ENCODE peak calls at places on chromosomes 2 and 18, in four cellular contexts. U is Caco-2, W is mucosa of descending colon, B is fibroblast of lung. F is an unnamed sample.

GRCh38 chr2:230674930-230675672 is 37.5 kb upstream of the CAB39 start:
- DNase-seq in U (no peak), W (peak; percentile 8), B (no peak), F (no peak)

GRCh38 chr2:127428057-127428814 is 10.0 kb downstream of the PROC start:
- DNase-seq in U (no peak), W (no peak), B (no peak), F (no peak)

GRCh38 chr2:30261695-30262211 is 30.4 kb downstream of the LBH start:
- DNase-seq in U (no peak), W (no peak), B (no peak), F (no peak)

GRCh38 chr2:178553047-178553446 is 72.8 kb downstream of the PLEKHA3 start:
- DNase-seq in U (no peak), W (no peak), B (peak; percentile 89), F (peak; percentile 79)

GRCh38 chr2:45406626-45407025 is 204.4 kb downstream of the SRBD1 start:
- DNase-seq in U (no peak), W (no peak), B (peak; percentile 18), F (no peak)

GRCh38 chr2:32061973-32062861 is 1.1 kb upstream of the SPAST start:
- DNase-seq in U (peak; percentile 45), W (no peak), B (peak; percentile 61), F (no peak)

GRCh38 chr2:100733344-100734187 is 86.4 kb upstream of the NPAS2 start:
- DNase-seq in U (no peak), W (no peak), B (peak; percentile 67), F (no peak)

GRCh38 chr18:36504928-36505327 is 207.4 kb downstream of the FHOD3 start:
- DNase-seq in U (no peak), W (no peak), B (peak; percentile 60), F (no peak)

GRCh38 chr2:9110893-9111569 is 95.6 kb upstream of the ASAP2 start:
- DNase-seq in U (peak; percentile 25), W (no peak), B (peak; percentile 43), F (no peak)
- TF ChIP-seq CTCF in U (no peak), W (no peak), B (peak; percentile 29), F (peak; percentile 66)

DNA sequence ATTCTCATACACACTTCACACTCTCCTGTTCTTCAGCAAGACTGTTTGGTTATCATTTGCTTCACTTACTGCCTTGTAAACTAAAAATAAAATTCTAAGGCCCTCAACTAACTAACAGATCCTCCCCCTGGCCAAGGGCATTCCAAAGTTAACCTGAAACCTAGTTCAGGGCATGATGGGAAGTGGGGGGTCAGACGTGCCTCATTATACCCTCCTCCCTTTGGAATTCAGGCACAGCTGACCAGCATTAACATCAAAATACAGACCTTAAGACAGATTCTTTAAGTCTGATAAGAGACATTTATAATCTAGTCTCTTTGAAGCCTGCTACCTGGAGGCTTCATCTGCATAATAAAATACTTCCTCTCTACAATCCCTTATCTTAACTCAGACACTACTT is 221.0 kb downstream of the NOL4 start:
- DNase-seq in U (no peak), W (no peak), B (no peak), F (no peak)
- TF ChIP-seq CTCF in U (no peak), W (no peak), B (no peak), F (no peak)

DNA sequence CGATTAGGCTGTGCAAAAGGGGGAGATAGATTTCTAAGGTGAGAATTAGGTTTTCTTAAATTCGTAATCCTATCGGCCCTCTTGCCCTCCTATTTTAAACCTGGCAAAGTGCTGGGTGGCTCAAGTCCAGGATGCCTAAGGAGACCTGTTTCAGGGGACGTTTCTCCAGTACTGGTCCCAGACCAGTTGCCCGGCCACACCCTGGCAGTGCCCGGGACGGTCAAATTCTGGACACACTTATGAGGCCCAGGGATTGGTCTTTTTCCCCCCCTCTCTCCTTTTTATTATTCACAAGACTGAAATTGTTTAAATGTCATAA is 3.2 kb downstream of the GBX2 start:
- DNase-seq in U (no peak), W (no peak), B (no peak), F (no peak)
- TF ChIP-seq CTCF in U (no peak), W (no peak), B (no peak), F (no peak)

DNA sequence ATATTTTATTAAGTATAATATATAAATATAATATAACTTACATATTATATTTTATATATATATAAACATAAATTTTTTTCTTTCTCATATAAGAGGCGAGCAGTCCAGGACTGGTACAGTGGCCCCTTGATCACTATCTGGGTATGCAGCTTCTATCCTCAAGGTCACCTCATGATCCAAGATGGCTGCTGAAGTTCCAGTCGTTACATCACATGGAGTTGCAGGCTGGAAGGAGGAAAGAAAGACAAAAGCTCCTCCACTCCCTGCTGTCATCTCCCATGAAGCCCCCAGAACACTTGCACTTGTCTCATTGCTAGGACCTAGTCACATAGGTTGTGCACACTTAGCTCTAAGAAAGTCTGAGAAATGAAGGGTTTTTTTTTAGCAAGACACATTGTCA is 145.1 kb upstream of the SLC1A4 start:
- DNase-seq in U (no peak), W (no peak), B (no peak), F (no peak)
- TF ChIP-seq CTCF in U (no peak), W (no peak), B (no peak), F (no peak)

F was measured in HFFc6.